ENCODE peak calls at places on chromosomes 5 and 9, in five cellular contexts. B, K, R, M and I are unnamed samples.

GRCh38 chr9:88303785-88304495 is 84.3 kb upstream of the SPIN1 start:
- DNase-seq in B (no peak), K (no peak), R (no peak), M (peak; percentile 48), I (peak; percentile 15)

GRCh38 chr9:136900988-136901515 is 14.7 kb downstream of the TRAF2 start:
- DNase-seq in B (no peak), K (no peak), R (no peak), M (no peak), I (no peak)

GRCh38 chr5:111892949-111893348 is 136.0 kb upstream of the NREP start:
- DNase-seq in B (no peak), K (no peak), R (no peak), M (no peak), I (no peak)

GRCh38 chr9:88532320-88532719 is 2.7 kb upstream of the NXNL2 start:
- DNase-seq in B (no peak), K (no peak), R (peak; percentile 54), M (no peak), I (no peak)

GRCh38 chr5:143664623-143665022 is 147.3 kb upstream of the HMHB1 start:
- DNase-seq in B (no peak), K (no peak), R (no peak), M (no peak), I (no peak)

GRCh38 chr5:74122175-74122574 is 496.2 kb downstream of the ARHGEF28 start:
- DNase-seq in B (peak; percentile 43), K (no peak), R (no peak), M (no peak), I (no peak)

GRCh38 chr9:126126807-126127206 is 199.8 kb upstream of the MVB12B start:
- DNase-seq in B (no peak), K (no peak), R (peak; percentile 31), M (no peak), I (no peak)

GRCh38 chr9:133050781-133051180 is 11.0 kb upstream of the CEL start:
- DNase-seq in B (peak; percentile 67), K (no peak), R (no peak), M (no peak), I (no peak)

GRCh38 chr9:131276891-131277672 is 772 bp upstream of the FAM78A start:
- DNase-seq in B (no peak), K (no peak), R (no peak), M (no peak), I (peak; percentile 26)

GRCh38 chr9:115966660-115967059 is 186.9 kb upstream of the PAPPA start:
- DNase-seq in B (no peak), K (no peak), R (no peak), M (no peak), I (no peak)

GRCh38 chr9:112170235-112170634 is 4.9 kb downstream of the SUSD1 start:
- DNase-seq in B (peak; percentile 95), K (no peak), R (no peak), M (no peak), I (no peak)

GRCh38 chr9:91361294-91362201 is at the start of gene AUH:
- DNase-seq in B (peak; percentile 75), K (peak; percentile 81), R (peak; percentile 92), M (peak; percentile 85), I (peak; percentile 71)

GRCh38 chr9:108786322-108786721 is 69.5 kb downstream of the ACTL7B start:
- DNase-seq in B (no peak), K (no peak), R (no peak), M (no peak), I (no peak)

GRCh38 chr9:98147582-98147981 is 28.6 kb upstream of the TRIM14 start:
- DNase-seq in B (no peak), K (no peak), R (no peak), M (no peak), I (no peak)

GRCh38 chr5:119070578-119070827 is 384 bp upstream of the DMXL1 start:
- DNase-seq in B (no peak), K (peak; percentile 76), R (no peak), M (no peak), I (peak; percentile 80)

GRCh38 chr9:7970666-7971335 is 171.2 kb upstream of the DMAC1 start:
- DNase-seq in B (no peak), K (no peak), R (no peak), M (no peak), I (no peak)

GRCh38 chr9:110932883-110933282 is 105.4 kb downstream of the LPAR1 start:
- DNase-seq in B (no peak), K (no peak), R (no peak), M (no peak), I (no peak)

GRCh38 chr9:21616082-21616778 is 134.1 kb upstream of the IFNE start:
- DNase-seq in B (peak; percentile 66), K (no peak), R (no peak), M (no peak), I (no peak)

GRCh38 chr9:2015581-2016410 is 649 bp downstream of the SMARCA2 start:
- DNase-seq in B (peak; percentile 58), K (peak; percentile 67), R (peak; percentile 72), M (peak; percentile 40), I (peak; percentile 61)

GRCh38 chr5:133850811-133851210 is 117.6 kb downstream of the C5orf15 start:
- DNase-seq in B (no peak), K (no peak), R (peak; percentile 9), M (no peak), I (no peak)

GRCh38 chr5:161406880-161407279 is 139.6 kb downstream of the GABRB2 start:
- DNase-seq in B (no peak), K (no peak), R (no peak), M (no peak), I (no peak)

GRCh38 chr5:178261666-178262600 is 29.3 kb upstream of the PHYKPL start:
- DNase-seq in B (no peak), K (no peak), R (no peak), M (no peak), I (no peak)

GRCh38 chr9:134167530-134167931 is 3.2 kb upstream of the RNU6ATAC start:
- DNase-seq in B (no peak), K (no peak), R (no peak), M (no peak), I (no peak)

GRCh38 chr9:133580971-133581370 is 28.2 kb downstream of the FAM163B start:
- DNase-seq in B (no peak), K (no peak), R (no peak), M (no peak), I (no peak)

GRCh38 chr5:153079396-153079795 is 411.1 kb upstream of the GRIA1 start:
- DNase-seq in B (no peak), K (no peak), R (no peak), M (no peak), I (no peak)

GRCh38 chr5:98108497-98108896 is 665.0 kb upstream of the RGMB start:
- DNase-seq in B (no peak), K (no peak), R (no peak), M (no peak), I (no peak)

GRCh38 chr5:165139262-165139661 is 1633.8 kb downstream of the MAT2B start:
- DNase-seq in B (no peak), K (no peak), R (no peak), M (no peak), I (no peak)

GRCh38 chr5:174610968-174611367 is 113.4 kb upstream of the MSX2 start:
- DNase-seq in B (peak; percentile 55), K (no peak), R (no peak), M (no peak), I (no peak)

GRCh38 chr5:172530835-172531703 is 76.7 kb upstream of the SH3PXD2B start:
- DNase-seq in B (no peak), K (no peak), R (peak; percentile 21), M (no peak), I (no peak)

GRCh38 chr5:137357436-137357835 is 141.7 kb downstream of the SPOCK1 start:
- DNase-seq in B (no peak), K (no peak), R (no peak), M (no peak), I (no peak)

GRCh38 chr5:174793684-174794328 is 69.4 kb downstream of the MSX2 start:
- DNase-seq in B (peak; percentile 71), K (no peak), R (peak; percentile 90), M (peak; percentile 26), I (peak; percentile 4)

GRCh38 chr5:78779771-78780616 is 131.4 kb upstream of the LHFPL2 start:
- DNase-seq in B (peak; percentile 54), K (no peak), R (no peak), M (no peak), I (no peak)

GRCh38 chr9:131258698-131259431 is 17.4 kb downstream of the FAM78A start:
- DNase-seq in B (no peak), K (no peak), R (no peak), M (no peak), I (no peak)

GRCh38 chr9:16062542-16063240 is 509.8 kb downstream of the CCDC171 start:
- DNase-seq in B (peak; percentile 20), K (no peak), R (no peak), M (no peak), I (no peak)

GRCh38 chr9:87307810-87308209 is 189.9 kb upstream of the DAPK1 start:
- DNase-seq in B (no peak), K (no peak), R (no peak), M (no peak), I (no peak)

GRCh38 chr5:68368686-68369359 is 153.3 kb downstream of the PIK3R1 start:
- DNase-seq in B (peak; percentile 22), K (no peak), R (no peak), M (no peak), I (no peak)

GRCh38 chr5:131005963-131006684 is 158.9 kb downstream of the HINT1 start:
- DNase-seq in B (peak; percentile 27), K (no peak), R (no peak), M (no peak), I (no peak)

GRCh38 chr5:126354012-126354856 is 69.0 kb upstream of the GRAMD2B start:
- DNase-seq in B (peak; percentile 88), K (no peak), R (no peak), M (no peak), I (no peak)

GRCh38 chr5:179230061-179230461 is 115.2 kb downstream of the ADAMTS2 start:
- DNase-seq in B (no peak), K (no peak), R (no peak), M (no peak), I (no peak)